ENCODE peak calls at places on chromosome 15, in five cellular contexts. One of them, this sample, is unnamed.

GRCh38 chr15:98455899-98456298 is 192.4 kb upstream of the IGF1R start:
- DNase-seq in CD4-positive, alpha-beta T cell: no peak
- DNase-seq in heart right ventricle: no peak
- DNase-seq in IMR-90: no peak
- DNase-seq in spleen: no peak
- DNase-seq in this sample: no peak

GRCh38 chr15:85408270-85408746 is 27.9 kb downstream of the AKAP13 start:
- DNase-seq in CD4-positive, alpha-beta T cell: no peak
- DNase-seq in heart right ventricle: no peak
- DNase-seq in IMR-90: no peak
- DNase-seq in spleen: no peak
- DNase-seq in this sample: no peak

GRCh38 chr15:44710236-44711088 is 661 bp downstream of the PATL2 start:
- DNase-seq in CD4-positive, alpha-beta T cell: peak; percentile 29
- DNase-seq in heart right ventricle: peak; percentile 48
- DNase-seq in IMR-90: peak; percentile 42
- DNase-seq in spleen: peak; percentile 88
- DNase-seq in this sample: no peak

GRCh38 chr15:31427411-31427810 is 100.8 kb downstream of the KLF13 start:
- DNase-seq in CD4-positive, alpha-beta T cell: no peak
- DNase-seq in heart right ventricle: no peak
- DNase-seq in IMR-90: no peak
- DNase-seq in spleen: no peak
- DNase-seq in this sample: no peak

GRCh38 chr15:74664670-74665069 is 31.2 kb downstream of the EDC3 start:
- DNase-seq in CD4-positive, alpha-beta T cell: no peak
- DNase-seq in heart right ventricle: no peak
- DNase-seq in IMR-90: no peak
- DNase-seq in spleen: no peak
- DNase-seq in this sample: no peak

GRCh38 chr15:44726568-44727461 is 9.5 kb upstream of the TRIM69 start:
- DNase-seq in CD4-positive, alpha-beta T cell: peak; percentile 56
- DNase-seq in heart right ventricle: peak; percentile 69
- DNase-seq in IMR-90: peak; percentile 94
- DNase-seq in spleen: no peak
- DNase-seq in this sample: peak; percentile 69

GRCh38 chr15:63277893-63278505 is 594 bp downstream of the APH1B start:
- DNase-seq in CD4-positive, alpha-beta T cell: no peak
- DNase-seq in heart right ventricle: no peak
- DNase-seq in IMR-90: no peak
- DNase-seq in spleen: no peak
- DNase-seq in this sample: no peak

GRCh38 chr15:85865070-85865684 is 70.5 kb upstream of the KLHL25 start:
- DNase-seq in CD4-positive, alpha-beta T cell: no peak
- DNase-seq in heart right ventricle: peak; percentile 22
- DNase-seq in IMR-90: peak; percentile 48
- DNase-seq in spleen: no peak
- DNase-seq in this sample: no peak

GRCh38 chr15:31606261-31606669 is 279.6 kb downstream of the KLF13 start:
- DNase-seq in CD4-positive, alpha-beta T cell: no peak
- DNase-seq in heart right ventricle: no peak
- DNase-seq in IMR-90: peak; percentile 95
- DNase-seq in spleen: no peak
- DNase-seq in this sample: no peak

GRCh38 chr15:26665950-26666921 is 106.6 kb downstream of the GABRB3 start:
- DNase-seq in CD4-positive, alpha-beta T cell: no peak
- DNase-seq in heart right ventricle: no peak
- DNase-seq in IMR-90: no peak
- DNase-seq in spleen: no peak
- DNase-seq in this sample: no peak

GRCh38 chr15:37900286-37901221 is 33.9 kb upstream of the TMCO5A start:
- DNase-seq in CD4-positive, alpha-beta T cell: no peak
- DNase-seq in heart right ventricle: no peak
- DNase-seq in IMR-90: peak; percentile 84
- DNase-seq in spleen: no peak
- DNase-seq in this sample: no peak

GRCh38 chr15:71611721-71612016 is 198.7 kb upstream of the NR2E3 start:
- DNase-seq in CD4-positive, alpha-beta T cell: no peak
- DNase-seq in heart right ventricle: no peak
- DNase-seq in IMR-90: no peak
- DNase-seq in spleen: no peak
- DNase-seq in this sample: no peak

GRCh38 chr15:70111203-70112017 is 13.7 kb upstream of the TLE3 start:
- DNase-seq in CD4-positive, alpha-beta T cell: no peak
- DNase-seq in heart right ventricle: peak; percentile 90
- DNase-seq in IMR-90: peak; percentile 73
- DNase-seq in spleen: no peak
- DNase-seq in this sample: no peak

GRCh38 chr15:50192164-50192563 is 10.2 kb downstream of the SLC27A2 start:
- DNase-seq in CD4-positive, alpha-beta T cell: no peak
- DNase-seq in heart right ventricle: no peak
- DNase-seq in IMR-90: no peak
- DNase-seq in spleen: no peak
- DNase-seq in this sample: no peak

GRCh38 chr15:74322558-74323180 is 44.8 kb downstream of the CYP11A1 start:
- DNase-seq in CD4-positive, alpha-beta T cell: peak; percentile 46
- DNase-seq in heart right ventricle: peak; percentile 62
- DNase-seq in IMR-90: peak; percentile 58
- DNase-seq in spleen: peak; percentile 89
- DNase-seq in this sample: peak; percentile 34

GRCh38 chr15:45224596-45225217 is 27.3 kb upstream of the SLC28A2 start:
- DNase-seq in CD4-positive, alpha-beta T cell: no peak
- DNase-seq in heart right ventricle: no peak
- DNase-seq in IMR-90: no peak
- DNase-seq in spleen: no peak
- DNase-seq in this sample: no peak

GRCh38 chr15:29921130-29921601 is 98.9 kb upstream of the TJP1 start:
- DNase-seq in CD4-positive, alpha-beta T cell: no peak
- DNase-seq in heart right ventricle: no peak
- DNase-seq in IMR-90: no peak
- DNase-seq in spleen: no peak
- DNase-seq in this sample: no peak

GRCh38 chr15:44215594-44215993 is 20.5 kb upstream of the FRMD5 start:
- DNase-seq in CD4-positive, alpha-beta T cell: no peak
- DNase-seq in heart right ventricle: no peak
- DNase-seq in IMR-90: peak; percentile 90
- DNase-seq in spleen: no peak
- DNase-seq in this sample: no peak

GRCh38 chr15:43229977-43230376 is 9.2 kb upstream of the EPB42 start:
- DNase-seq in CD4-positive, alpha-beta T cell: no peak
- DNase-seq in heart right ventricle: no peak
- DNase-seq in IMR-90: no peak
- DNase-seq in spleen: no peak
- DNase-seq in this sample: no peak

GRCh38 chr15:62145015-62145735 is 19.9 kb downstream of the C2CD4B start:
- DNase-seq in CD4-positive, alpha-beta T cell: no peak
- DNase-seq in heart right ventricle: no peak
- DNase-seq in IMR-90: no peak
- DNase-seq in spleen: no peak
- DNase-seq in this sample: no peak

GRCh38 chr15:95698971-95699370 is 631.5 kb upstream of the NR2F2 start:
- DNase-seq in CD4-positive, alpha-beta T cell: no peak
- DNase-seq in heart right ventricle: no peak
- DNase-seq in IMR-90: peak; percentile 31
- DNase-seq in spleen: no peak
- DNase-seq in this sample: no peak

GRCh38 chr15:47917881-47918280 is 200.6 kb downstream of the SEMA6D start:
- DNase-seq in CD4-positive, alpha-beta T cell: no peak
- DNase-seq in heart right ventricle: no peak
- DNase-seq in IMR-90: no peak
- DNase-seq in spleen: no peak
- DNase-seq in this sample: no peak

GRCh38 chr15:39454189-39454986 is 126.5 kb upstream of the THBS1 start:
- DNase-seq in CD4-positive, alpha-beta T cell: no peak
- DNase-seq in heart right ventricle: no peak
- DNase-seq in IMR-90: peak; percentile 50
- DNase-seq in spleen: no peak
- DNase-seq in this sample: no peak

GRCh38 chr15:88849376-88850122 is 45.8 kb downstream of the HAPLN3 start:
- DNase-seq in CD4-positive, alpha-beta T cell: no peak
- DNase-seq in heart right ventricle: no peak
- DNase-seq in IMR-90: no peak
- DNase-seq in spleen: no peak
- DNase-seq in this sample: no peak

GRCh38 chr15:78075490-78076230 is 1.9 kb downstream of the TBC1D2B start:
- DNase-seq in CD4-positive, alpha-beta T cell: no peak
- DNase-seq in heart right ventricle: no peak
- DNase-seq in IMR-90: peak; percentile 95
- DNase-seq in spleen: no peak
- DNase-seq in this sample: no peak

DNA sequence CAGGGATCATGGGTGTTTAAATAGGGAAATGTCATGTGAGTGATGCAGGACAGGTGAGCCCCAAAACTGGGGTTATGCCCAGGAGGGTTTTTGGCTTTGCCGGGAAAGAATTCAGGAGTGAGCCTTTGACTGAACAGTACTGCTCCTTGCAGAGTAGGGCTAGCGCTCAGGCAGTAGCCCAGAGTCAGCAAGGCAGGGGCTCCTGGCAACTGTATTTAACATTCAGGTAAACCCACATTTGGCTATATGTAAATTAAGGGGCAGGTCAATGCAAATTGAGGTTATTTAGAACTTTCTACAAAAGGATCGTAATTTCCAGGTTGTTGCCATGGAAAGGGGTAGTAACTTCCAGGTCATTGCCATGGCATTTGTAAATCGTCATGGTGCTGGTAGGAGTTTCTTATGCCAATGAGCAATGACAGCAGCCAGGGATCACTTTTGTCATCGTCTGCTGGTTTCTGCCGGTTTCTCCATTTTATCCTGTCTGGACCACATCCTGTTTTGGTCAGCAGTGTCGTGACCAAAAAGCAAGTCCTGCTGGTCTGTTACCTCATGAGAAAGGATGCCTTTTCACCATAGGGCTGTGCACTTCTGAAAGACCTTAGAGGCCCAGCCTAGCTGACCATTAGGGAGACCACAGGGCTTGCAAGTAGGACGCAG is 24.3 kb downstream of the MTHFS start:
- DNase-seq in CD4-positive, alpha-beta T cell: no peak
- DNase-seq in heart right ventricle: no peak
- DNase-seq in IMR-90: peak; percentile 43
- DNase-seq in spleen: no peak
- DNase-seq in this sample: peak; percentile 18
- H3K9me3 ChIP-seq in CD4-positive, alpha-beta T cell: peaks cover 32% of the 10 kb centered on the region
- H3K9me3 ChIP-seq in heart right ventricle: no peaks in the 10 kb centered on the region
- H3K9me3 ChIP-seq in IMR-90: no peaks in the 10 kb centered on the region
- H3K9me3 ChIP-seq in spleen: peaks cover 42% of the 10 kb centered on the region
- H3K9me3 ChIP-seq in this sample: peaks cover 4% of the 10 kb centered on the region

DNA sequence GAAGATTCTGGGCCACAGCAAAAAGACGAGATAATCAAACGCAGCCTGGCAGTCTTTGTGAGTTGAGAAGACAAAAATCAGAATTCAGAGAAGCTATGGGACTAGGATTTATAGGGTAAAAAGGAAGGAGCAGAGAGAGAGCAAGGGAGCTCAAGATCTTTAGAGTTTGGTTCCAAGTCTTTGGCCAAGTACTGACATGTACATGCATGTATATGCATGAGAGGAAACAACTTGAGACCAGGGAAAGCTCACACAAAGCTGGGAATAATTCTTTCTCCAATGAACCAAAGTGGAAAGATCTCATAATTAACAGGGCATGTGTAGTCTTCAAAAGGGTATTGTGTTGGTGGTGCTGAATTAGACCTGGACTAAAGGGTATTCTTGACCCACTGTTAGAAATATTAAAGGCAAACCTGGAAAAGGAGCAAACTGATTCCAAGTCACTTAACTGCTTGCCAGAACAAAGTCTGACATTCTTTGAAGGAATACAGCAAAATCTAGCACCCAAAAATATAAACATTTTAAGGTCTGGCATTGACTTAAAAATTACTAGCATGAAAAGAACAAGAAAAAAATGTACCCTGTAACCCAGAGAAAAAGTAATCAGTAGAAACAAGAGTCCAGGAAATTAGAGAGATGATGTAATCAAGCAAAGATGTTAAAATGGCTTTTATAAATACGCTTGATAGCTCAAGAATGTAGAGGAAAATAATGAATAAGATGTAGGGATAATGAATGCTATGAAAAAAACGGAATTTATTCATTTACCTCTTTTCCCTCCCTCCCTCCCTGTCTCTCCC is 226.0 kb upstream of the CGNL1 start:
- DNase-seq in CD4-positive, alpha-beta T cell: no peak
- DNase-seq in heart right ventricle: no peak
- DNase-seq in IMR-90: peak; percentile 69
- DNase-seq in spleen: no peak
- DNase-seq in this sample: no peak
- H3K9me3 ChIP-seq in CD4-positive, alpha-beta T cell: peaks cover 11% of the 10 kb centered on the region
- H3K9me3 ChIP-seq in heart right ventricle: no peaks in the 10 kb centered on the region
- H3K9me3 ChIP-seq in IMR-90: peaks cover 9% of the 10 kb centered on the region
- H3K9me3 ChIP-seq in spleen: peaks cover 21% of the 10 kb centered on the region
- H3K9me3 ChIP-seq in this sample: peaks cover 5% of the 10 kb centered on the region

GRCh38 chr15:20659265-20659664 is 117.7 kb upstream of the GOLGA6L6 start:
- DNase-seq in CD4-positive, alpha-beta T cell: no peak
- DNase-seq in heart right ventricle: no peak
- DNase-seq in IMR-90: no peak
- DNase-seq in spleen: no peak
- DNase-seq in this sample: no peak
- H3K9me3 ChIP-seq in CD4-positive, alpha-beta T cell: no peaks in the 10 kb centered on the region
- H3K9me3 ChIP-seq in heart right ventricle: no peaks in the 10 kb centered on the region
- H3K9me3 ChIP-seq in IMR-90: peaks cover 8% of the 10 kb centered on the region
- H3K9me3 ChIP-seq in spleen: no peaks in the 10 kb centered on the region
- H3K9me3 ChIP-seq in this sample: no peaks in the 10 kb centered on the region

GRCh38 chr15:25066708-25067107 is 111.9 kb downstream of the SNRPN start:
- DNase-seq in CD4-positive, alpha-beta T cell: no peak
- DNase-seq in heart right ventricle: no peak
- DNase-seq in IMR-90: no peak
- DNase-seq in spleen: peak; percentile 56
- DNase-seq in this sample: no peak
- H3K9me3 ChIP-seq in CD4-positive, alpha-beta T cell: peaks cover 100% of the 10 kb centered on the region
- H3K9me3 ChIP-seq in heart right ventricle: peaks cover 46% of the 10 kb centered on the region
- H3K9me3 ChIP-seq in IMR-90: peaks cover 100% of the 10 kb centered on the region
- H3K9me3 ChIP-seq in spleen: peaks cover 100% of the 10 kb centered on the region
- H3K9me3 ChIP-seq in this sample: peaks cover 54% of the 10 kb centered on the region

GRCh38 chr15:25238716-25239470 is 199.9 kb downstream of the UBE3A start:
- DNase-seq in CD4-positive, alpha-beta T cell: no peak
- DNase-seq in heart right ventricle: no peak
- DNase-seq in IMR-90: no peak
- DNase-seq in spleen: peak; percentile 35
- DNase-seq in this sample: peak; percentile 5
- H3K9me3 ChIP-seq in CD4-positive, alpha-beta T cell: no peaks in the 10 kb centered on the region
- H3K9me3 ChIP-seq in heart right ventricle: no peaks in the 10 kb centered on the region
- H3K9me3 ChIP-seq in IMR-90: peaks cover 78% of the 10 kb centered on the region
- H3K9me3 ChIP-seq in spleen: peaks cover 100% of the 10 kb centered on the region
- H3K9me3 ChIP-seq in this sample: no peaks in the 10 kb centered on the region

GRCh38 chr15:25065286-25065685 is 110.5 kb downstream of the SNRPN start:
- DNase-seq in CD4-positive, alpha-beta T cell: no peak
- DNase-seq in heart right ventricle: no peak
- DNase-seq in IMR-90: no peak
- DNase-seq in spleen: peak; percentile 51
- DNase-seq in this sample: no peak
- H3K9me3 ChIP-seq in CD4-positive, alpha-beta T cell: peaks cover 100% of the 10 kb centered on the region
- H3K9me3 ChIP-seq in heart right ventricle: peaks cover 34% of the 10 kb centered on the region
- H3K9me3 ChIP-seq in IMR-90: peaks cover 100% of the 10 kb centered on the region
- H3K9me3 ChIP-seq in spleen: peaks cover 100% of the 10 kb centered on the region
- H3K9me3 ChIP-seq in this sample: peaks cover 48% of the 10 kb centered on the region